ENCODE peak calls at places on chromosomes 2 and 18, in six cellular contexts. One of them, this sample, is unnamed.

GRCh38 chr2:32310577-32310976 is 32.9 kb downstream of the YIPF4 start:
- DNase-seq in astrocyte of the spinal cord: no peak
- DNase-seq in activated CD4-positive, alpha-beta T cell treated with anti-CD3 and anti-CD28 coated beads, Interleukin-2, amount 50 U/mL, for 48 hours: no peak
- DNase-seq in NCI-H2171 treated with DMSO at 0.1 percent for 48 hours: no peak
- DNase-seq in HT1080: no peak
- DNase-seq in NCI-H345: no peak
- DNase-seq in this sample: no peak

GRCh38 chr2:216114476-216115223 is 5.5 kb downstream of the XRCC5 start:
- DNase-seq in astrocyte of the spinal cord: peak; percentile 99
- DNase-seq in activated CD4-positive, alpha-beta T cell treated with anti-CD3 and anti-CD28 coated beads, Interleukin-2, amount 50 U/mL, for 48 hours: peak; percentile 96
- DNase-seq in NCI-H2171 treated with DMSO at 0.1 percent for 48 hours: peak; percentile 99
- DNase-seq in HT1080: peak; percentile 95
- DNase-seq in NCI-H345: peak; percentile 99
- DNase-seq in this sample: peak; percentile 99

GRCh38 chr2:236570081-236570979 is 705 bp downstream of the ACKR3 start:
- DNase-seq in astrocyte of the spinal cord: peak; percentile 27
- DNase-seq in activated CD4-positive, alpha-beta T cell treated with anti-CD3 and anti-CD28 coated beads, Interleukin-2, amount 50 U/mL, for 48 hours: no peak
- DNase-seq in NCI-H2171 treated with DMSO at 0.1 percent for 48 hours: no peak
- DNase-seq in HT1080: no peak
- DNase-seq in NCI-H345: no peak
- DNase-seq in this sample: no peak

GRCh38 chr2:69703189-69703588 is 38.7 kb upstream of the ANXA4 start:
- DNase-seq in astrocyte of the spinal cord: no peak
- DNase-seq in activated CD4-positive, alpha-beta T cell treated with anti-CD3 and anti-CD28 coated beads, Interleukin-2, amount 50 U/mL, for 48 hours: no peak
- DNase-seq in NCI-H2171 treated with DMSO at 0.1 percent for 48 hours: no peak
- DNase-seq in HT1080: no peak
- DNase-seq in NCI-H345: no peak
- DNase-seq in this sample: no peak

GRCh38 chr2:233404227-233404626 is 49.9 kb downstream of the DGKD start:
- DNase-seq in astrocyte of the spinal cord: peak; percentile 33
- DNase-seq in activated CD4-positive, alpha-beta T cell treated with anti-CD3 and anti-CD28 coated beads, Interleukin-2, amount 50 U/mL, for 48 hours: peak; percentile 63
- DNase-seq in NCI-H2171 treated with DMSO at 0.1 percent for 48 hours: no peak
- DNase-seq in HT1080: peak; percentile 35
- DNase-seq in NCI-H345: peak; percentile 38
- DNase-seq in this sample: no peak

GRCh38 chr2:163751696-163752095 is 15.9 kb upstream of the FIGN start:
- DNase-seq in astrocyte of the spinal cord: no peak
- DNase-seq in activated CD4-positive, alpha-beta T cell treated with anti-CD3 and anti-CD28 coated beads, Interleukin-2, amount 50 U/mL, for 48 hours: no peak
- DNase-seq in NCI-H2171 treated with DMSO at 0.1 percent for 48 hours: no peak
- DNase-seq in HT1080: no peak
- DNase-seq in NCI-H345: no peak
- DNase-seq in this sample: no peak

GRCh38 chr2:149329470-149330126 is 789 bp upstream of the LYPD6 start:
- DNase-seq in astrocyte of the spinal cord: peak; percentile 64
- DNase-seq in activated CD4-positive, alpha-beta T cell treated with anti-CD3 and anti-CD28 coated beads, Interleukin-2, amount 50 U/mL, for 48 hours: no peak
- DNase-seq in NCI-H2171 treated with DMSO at 0.1 percent for 48 hours: peak; percentile 68
- DNase-seq in HT1080: peak; percentile 76
- DNase-seq in NCI-H345: peak; percentile 84
- DNase-seq in this sample: peak; percentile 22

GRCh38 chr2:174614261-174614660 is 16.7 kb upstream of the WIPF1 start:
- DNase-seq in astrocyte of the spinal cord: peak; percentile 77
- DNase-seq in activated CD4-positive, alpha-beta T cell treated with anti-CD3 and anti-CD28 coated beads, Interleukin-2, amount 50 U/mL, for 48 hours: no peak
- DNase-seq in NCI-H2171 treated with DMSO at 0.1 percent for 48 hours: no peak
- DNase-seq in HT1080: no peak
- DNase-seq in NCI-H345: no peak
- DNase-seq in this sample: no peak

GRCh38 chr2:166230724-166231070 is 102.9 kb upstream of the SCN1A start:
- DNase-seq in astrocyte of the spinal cord: no peak
- DNase-seq in activated CD4-positive, alpha-beta T cell treated with anti-CD3 and anti-CD28 coated beads, Interleukin-2, amount 50 U/mL, for 48 hours: no peak
- DNase-seq in NCI-H2171 treated with DMSO at 0.1 percent for 48 hours: no peak
- DNase-seq in HT1080: no peak
- DNase-seq in NCI-H345: no peak
- DNase-seq in this sample: no peak

GRCh38 chr2:235334179-235334578 is 159.7 kb upstream of the AGAP1 start:
- DNase-seq in astrocyte of the spinal cord: no peak
- DNase-seq in activated CD4-positive, alpha-beta T cell treated with anti-CD3 and anti-CD28 coated beads, Interleukin-2, amount 50 U/mL, for 48 hours: no peak
- DNase-seq in NCI-H2171 treated with DMSO at 0.1 percent for 48 hours: no peak
- DNase-seq in HT1080: no peak
- DNase-seq in NCI-H345: no peak
- DNase-seq in this sample: no peak

GRCh38 chr18:49858309-49859005 is 45.1 kb upstream of the ACAA2 start:
- DNase-seq in astrocyte of the spinal cord: peak; percentile 80
- DNase-seq in activated CD4-positive, alpha-beta T cell treated with anti-CD3 and anti-CD28 coated beads, Interleukin-2, amount 50 U/mL, for 48 hours: peak; percentile 71
- DNase-seq in NCI-H2171 treated with DMSO at 0.1 percent for 48 hours: peak; percentile 57
- DNase-seq in HT1080: peak; percentile 68
- DNase-seq in NCI-H345: peak; percentile 63
- DNase-seq in this sample: no peak

GRCh38 chr2:102672124-102672786 is 52.9 kb downstream of the SLC9A2 start:
- DNase-seq in astrocyte of the spinal cord: no peak
- DNase-seq in activated CD4-positive, alpha-beta T cell treated with anti-CD3 and anti-CD28 coated beads, Interleukin-2, amount 50 U/mL, for 48 hours: no peak
- DNase-seq in NCI-H2171 treated with DMSO at 0.1 percent for 48 hours: no peak
- DNase-seq in HT1080: no peak
- DNase-seq in NCI-H345: no peak
- DNase-seq in this sample: no peak

GRCh38 chr2:205746408-205746785 is 64.1 kb downstream of the NRP2 start:
- DNase-seq in astrocyte of the spinal cord: no peak
- DNase-seq in activated CD4-positive, alpha-beta T cell treated with anti-CD3 and anti-CD28 coated beads, Interleukin-2, amount 50 U/mL, for 48 hours: no peak
- DNase-seq in NCI-H2171 treated with DMSO at 0.1 percent for 48 hours: no peak
- DNase-seq in HT1080: no peak
- DNase-seq in NCI-H345: no peak
- DNase-seq in this sample: no peak

GRCh38 chr18:38868757-38869156 is 1303.2 kb upstream of the CELF4 start:
- DNase-seq in astrocyte of the spinal cord: no peak
- DNase-seq in activated CD4-positive, alpha-beta T cell treated with anti-CD3 and anti-CD28 coated beads, Interleukin-2, amount 50 U/mL, for 48 hours: no peak
- DNase-seq in NCI-H2171 treated with DMSO at 0.1 percent for 48 hours: peak; percentile 7
- DNase-seq in HT1080: no peak
- DNase-seq in NCI-H345: no peak
- DNase-seq in this sample: no peak

This sample was measured in NCI-H1930.